ENCODE peak calls at places on chromosomes 5 and 9, in six cellular contexts. H is NCI-H524; P is activated naive CD4-positive, alpha-beta T cell treated with anti-CD3 and anti-CD28 coated beads, Interleukin-2, amount 10 ng/mL, durations not matched to agents 7 days and 5 days; X is MCF 10A; F is NAMALWA; R is astrocyte of the spinal cord. D is an unnamed sample.
A peak's percentile ranks its signal among the peaks of the same experiment; 100 is the strongest.

GRCh38 chr9:72139233-72139632 is 10.0 kb upstream of the GDA start:
- DNase-seq in R (no peak), F (no peak), X (no peak), H (no peak), P (no peak), D (no peak)

GRCh38 chr9:89648247-89649000 is 43.6 kb downstream of the GADD45G start:
- DNase-seq in X (no peak), H (no peak), P (no peak), R (no peak), F (no peak), D (peak; percentile 45)

GRCh38 chr5:143614831-143615230 is 197.1 kb upstream of the HMHB1 start:
- DNase-seq in X (no peak), F (no peak), P (no peak), H (peak; percentile 93), R (no peak), D (no peak)

GRCh38 chr5:173012882-173013281 is 29.3 kb downstream of the ATP6V0E1 start:
- DNase-seq in P (no peak), R (no peak), F (no peak), X (peak; percentile 35), H (no peak), D (no peak)

GRCh38 chr5:10550222-10550995 is 13.5 kb upstream of the ANKRD33B start:
- DNase-seq in F (no peak), P (no peak), H (no peak), X (no peak), R (no peak), D (no peak)

GRCh38 chr5:144144956-144145751 is 25.3 kb downstream of the YIPF5 start:
- DNase-seq in X (peak; percentile 56), P (no peak), F (no peak), R (no peak), H (no peak), D (no peak)

GRCh38 chr9:88628114-88628513 is 93.1 kb downstream of the NXNL2 start:
- DNase-seq in P (no peak), X (no peak), R (no peak), F (no peak), H (no peak), D (no peak)

GRCh38 chr5:75050415-75050814 is 1.9 kb downstream of the GCNT4 start:
- DNase-seq in R (no peak), H (peak; percentile 5), P (peak; percentile 32), F (peak; percentile 32), X (peak; percentile 30), D (peak; percentile 35)

GRCh38 chr5:53118879-53119278 is 9.3 kb upstream of the MOCS2 start:
- DNase-seq in R (no peak), H (no peak), X (no peak), F (no peak), P (no peak), D (no peak)

GRCh38 chr9:131999692-132000551 is 79.7 kb downstream of the MED27 start:
- DNase-seq in X (peak; percentile 42), R (peak; percentile 87), P (no peak), F (no peak), H (no peak), D (no peak)

GRCh38 chr9:31588756-31589155 is 795.7 kb upstream of the ACO1 start:
- DNase-seq in R (no peak), P (no peak), X (no peak), F (no peak), H (no peak), D (no peak)

GRCh38 chr5:131684595-131684994 is 49.6 kb upstream of the RAPGEF6 start:
- DNase-seq in H (no peak), R (no peak), X (no peak), F (no peak), P (no peak), D (no peak)

GRCh38 chr5:172608773-172609172 is 32.3 kb upstream of the NEURL1B start:
- DNase-seq in R (no peak), F (no peak), P (no peak), H (no peak), X (no peak), D (no peak)

GRCh38 chr5:64790210-64790609 is 21.5 kb downstream of the CWC27 start:
- DNase-seq in P (no peak), F (no peak), R (no peak), X (no peak), H (no peak), D (no peak)

GRCh38 chr9:130786526-130786925 is 48.5 kb upstream of the ABL1 start:
- DNase-seq in P (no peak), X (no peak), F (no peak), R (no peak), H (no peak), D (no peak)

GRCh38 chr5:88644676-88645075 is 238.3 kb downstream of the MEF2C start:
- DNase-seq in H (no peak), X (no peak), P (no peak), F (no peak), R (no peak), D (no peak)

GRCh38 chr5:144121577-144121976 is 48.9 kb downstream of the YIPF5 start:
- DNase-seq in F (no peak), P (no peak), H (no peak), X (no peak), R (no peak), D (no peak)

GRCh38 chr5:38519476-38519875 is 37.0 kb downstream of the LIFR start:
- DNase-seq in P (no peak), H (no peak), X (no peak), F (no peak), R (no peak), D (no peak)

GRCh38 chr9:35658144-35658893 is at the start of gene CCDC107:
- DNase-seq in X (peak; percentile 80), F (peak; percentile 93), P (peak; percentile 85), R (peak; percentile 88), H (peak; percentile 76), D (peak; percentile 96)

GRCh38 chr9:118991366-118992285 is 377.6 kb downstream of the BRINP1 start:
- DNase-seq in X (peak; percentile 23), R (no peak), P (no peak), H (no peak), F (no peak), D (peak; percentile 18)

GRCh38 chr9:129850821-129851540 is 15.7 kb downstream of the USP20 start:
- DNase-seq in H (no peak), F (no peak), R (peak; percentile 16), P (no peak), X (no peak), D (no peak)

GRCh38 chr9:21994996-21995651 is 533 bp downstream of the CDKN2B-AS1 start:
- DNase-seq in R (peak; percentile 81), X (no peak), H (peak; percentile 45), P (peak; percentile 94), F (peak; percentile 95), D (peak; percentile 57)

GRCh38 chr5:59661306-59661705 is 232.2 kb downstream of the PDE4D start:
- DNase-seq in R (peak; percentile 15), P (no peak), H (no peak), X (peak; percentile 18), F (no peak), D (no peak)

GRCh38 chr5:38465045-38465444 is 91.4 kb downstream of the LIFR start:
- DNase-seq in R (no peak), H (peak; percentile 61), P (no peak), X (peak; percentile 46), F (no peak), D (no peak)

GRCh38 chr9:14062449-14063187 is 251.3 kb downstream of the NFIB start:
- DNase-seq in F (no peak), H (no peak), R (peak; percentile 75), X (no peak), P (no peak), D (no peak)

GRCh38 chr5:133870661-133871060 is 97.8 kb downstream of the C5orf15 start:
- DNase-seq in P (no peak), X (no peak), H (no peak), F (no peak), R (peak; percentile 85), D (no peak)

GRCh38 chr9:78835928-78836450 is 539.1 kb downstream of the PSAT1 start:
- DNase-seq in X (no peak), R (no peak), F (no peak), H (no peak), P (no peak), D (no peak)

GRCh38 chr5:94031631-94032030 is 290.2 kb upstream of the POU5F2 start:
- DNase-seq in P (no peak), F (no peak), X (peak; percentile 35), H (no peak), R (no peak), D (no peak)

GRCh38 chr5:1185652-1186350 is 15.6 kb upstream of the SLC6A19 start:
- DNase-seq in H (no peak), X (no peak), P (no peak), F (no peak), R (no peak), D (peak; percentile 68)

GRCh38 chr5:85388752-85389151 is 1004.1 kb upstream of the EDIL3 start:
- DNase-seq in H (no peak), X (no peak), F (no peak), R (no peak), P (no peak), D (no peak)

GRCh38 chr9:38068866-38069628 is at the start of gene SHB:
- DNase-seq in H (peak; percentile 81), R (no peak), F (peak; percentile 23), P (peak; percentile 83), X (peak; percentile 53), D (peak; percentile 91)

GRCh38 chr5:84274585-84275468 is 109.9 kb downstream of the EDIL3 start:
- DNase-seq in R (peak; percentile 47), X (peak; percentile 50), F (peak; percentile 52), P (no peak), H (no peak), D (peak; percentile 42)

GRCh38 chr5:120841830-120842229 is 377.7 kb downstream of the PRR16 start:
- DNase-seq in P (no peak), F (no peak), H (no peak), X (no peak), R (no peak), D (no peak)

GRCh38 chr9:137263506-137263905 is 8.4 kb downstream of the NELFB start:
- DNase-seq in R (no peak), P (no peak), X (no peak), F (no peak), H (no peak), D (no peak)

GRCh38 chr9:111601237-111602018 is 2.0 kb upstream of the PTGR1 start:
- DNase-seq in F (no peak), X (peak; percentile 65), P (no peak), H (no peak), R (no peak), D (peak; percentile 57)

D was measured in hepatocyte.